ENCODE peak calls at places on chromosomes 16 and 17, in eight cellular contexts. H is aorta, I is psoas muscle, C is AG04450, J is tibial artery, Q is neural progenitor cell, X is colonic mucosa, L is GM06990. R is an unnamed sample.

GRCh38 chr17:74972107-74972972 is at the start of gene HID1:
- DNase-seq in H (peak; percentile 86), I (peak; percentile 61), C (no peak), J (no peak), Q (peak; percentile 91), X (peak; percentile 81), L (peak; percentile 61), R (peak; percentile 66)

GRCh38 chr16:2745961-2746360 is 6.5 kb upstream of the SRRM2 start:
- DNase-seq in H (peak; percentile 60), I (no peak), C (no peak), J (no peak), Q (no peak), X (no peak), L (no peak), R (no peak)

GRCh38 chr17:78180083-78180482 is 6.8 kb downstream of the TK1 start:
- DNase-seq in H (no peak), I (no peak), C (no peak), J (no peak), Q (no peak), X (no peak), L (no peak), R (no peak)

GRCh38 chr17:2709173-2709661 is 2.3 kb downstream of the CLUH start:
- DNase-seq in H (no peak), I (peak; percentile 56), C (no peak), J (no peak), Q (no peak), X (peak; percentile 90), L (peak; percentile 63), R (no peak)

GRCh38 chr16:83956336-83957289 is 3.6 kb downstream of the OSGIN1 start:
- DNase-seq in H (peak; percentile 95), I (peak; percentile 81), C (peak; percentile 43), J (peak; percentile 63), Q (peak; percentile 92), X (peak; percentile 86), L (peak; percentile 70), R (peak; percentile 86)

GRCh38 chr17:27293359-27293897 is 486 bp upstream of the WSB1 start:
- DNase-seq in H (no peak), I (peak; percentile 34), C (no peak), J (no peak), Q (peak; percentile 16), X (peak; percentile 39), L (no peak), R (peak; percentile 38)

GRCh38 chr17:80252871-80253270 is 7.8 kb upstream of the RNF213 start:
- DNase-seq in H (no peak), I (peak; percentile 54), C (no peak), J (peak; percentile 28), Q (peak; percentile 70), X (peak; percentile 82), L (peak; percentile 72), R (peak; percentile 48)

GRCh38 chr17:55549140-55549539 is 37.9 kb upstream of the SMIM36 start:
- DNase-seq in H (no peak), I (no peak), C (no peak), J (no peak), Q (peak; percentile 56), X (no peak), L (no peak), R (no peak)

GRCh38 chr17:83035722-83036121 is 43.7 kb upstream of the METRNL start:
- DNase-seq in H (no peak), I (no peak), C (no peak), J (no peak), Q (no peak), X (no peak), L (no peak), R (no peak)

GRCh38 chr17:71057448-71057847 is 888.1 kb downstream of the KCNJ2 start:
- DNase-seq in H (no peak), I (no peak), C (no peak), J (no peak), Q (no peak), X (no peak), L (no peak), R (no peak)

GRCh38 chr16:27786881-27787625 is 237.1 kb downstream of the KATNIP start:
- DNase-seq in H (peak; percentile 44), I (no peak), C (no peak), J (no peak), Q (no peak), X (no peak), L (no peak), R (no peak)

GRCh38 chr17:20908373-20909273 is 134.2 kb downstream of the USP22 start:
- DNase-seq in H (peak; percentile 94), I (peak; percentile 91), C (no peak), J (peak; percentile 86), Q (peak; percentile 95), X (peak; percentile 92), L (peak; percentile 89), R (peak; percentile 93)

GRCh38 chr17:40794466-40794865 is 5.3 kb downstream of the KRT28 start:
- DNase-seq in H (no peak), I (no peak), C (no peak), J (no peak), Q (no peak), X (no peak), L (no peak), R (no peak)

GRCh38 chr16:56861756-56862155 is 3.3 kb upstream of the SLC12A3 start:
- DNase-seq in H (no peak), I (no peak), C (no peak), J (no peak), Q (no peak), X (no peak), L (no peak), R (peak; percentile 21)

GRCh38 chr16:70162041-70162451 is 11.5 kb upstream of the CLEC18C start:
- DNase-seq in H (peak; percentile 59), I (no peak), C (peak; percentile 27), J (no peak), Q (no peak), X (no peak), L (no peak), R (no peak)
- H3K4me3 ChIP-seq in H (no peak overlapping the region), I (no peak overlapping the region), C (no peak overlapping the region), J (no peak overlapping the region), Q (no peak overlapping the region), X (no peak overlapping the region), L (no peak overlapping the region), R (no peak overlapping the region)

GRCh38 chr16:66926171-66926570 is 836 bp upstream of the RRAD start:
- DNase-seq in H (peak; percentile 85), I (peak; percentile 67), C (no peak), J (peak; percentile 63), Q (no peak), X (no peak), L (no peak), R (peak; percentile 86)
- H3K4me3 ChIP-seq in H (no peak overlapping the region), I (peak overlapping the region; percentile 67), C (no peak overlapping the region), J (peak overlapping the region; percentile 91), Q (no peak overlapping the region), X (no peak overlapping the region), L (no peak overlapping the region), R (peak overlapping the region; percentile 65)

GRCh38 chr17:60863892-60864673 is 186.4 kb downstream of the BCAS3 start:
- DNase-seq in H (no peak), I (no peak), C (no peak), J (no peak), Q (no peak), X (no peak), L (no peak), R (no peak)

GRCh38 chr17:60862482-60862881 is 184.8 kb downstream of the BCAS3 start:
- DNase-seq in H (no peak), I (no peak), C (no peak), J (no peak), Q (no peak), X (no peak), L (no peak), R (no peak)

GRCh38 chr17:60864674-60865080 is 187.0 kb downstream of the BCAS3 start:
- DNase-seq in H (no peak), I (no peak), C (no peak), J (no peak), Q (no peak), X (no peak), L (no peak), R (no peak)
- H3K4me3 ChIP-seq in H (no peak overlapping the region), I (no peak overlapping the region), C (no peak overlapping the region), J (no peak overlapping the region), Q (no peak overlapping the region), X (no peak overlapping the region), L (no peak overlapping the region), R (no peak overlapping the region)

GRCh38 chr17:61318684-61319098 is 81.0 kb upstream of the TBX2 start:
- DNase-seq in H (no peak), I (no peak), C (no peak), J (no peak), Q (no peak), X (no peak), L (no peak), R (no peak)
- H3K4me3 ChIP-seq in H (no peak overlapping the region), I (no peak overlapping the region), C (no peak overlapping the region), J (no peak overlapping the region), Q (no peak overlapping the region), X (no peak overlapping the region), L (no peak overlapping the region), R (no peak overlapping the region)

DNA sequence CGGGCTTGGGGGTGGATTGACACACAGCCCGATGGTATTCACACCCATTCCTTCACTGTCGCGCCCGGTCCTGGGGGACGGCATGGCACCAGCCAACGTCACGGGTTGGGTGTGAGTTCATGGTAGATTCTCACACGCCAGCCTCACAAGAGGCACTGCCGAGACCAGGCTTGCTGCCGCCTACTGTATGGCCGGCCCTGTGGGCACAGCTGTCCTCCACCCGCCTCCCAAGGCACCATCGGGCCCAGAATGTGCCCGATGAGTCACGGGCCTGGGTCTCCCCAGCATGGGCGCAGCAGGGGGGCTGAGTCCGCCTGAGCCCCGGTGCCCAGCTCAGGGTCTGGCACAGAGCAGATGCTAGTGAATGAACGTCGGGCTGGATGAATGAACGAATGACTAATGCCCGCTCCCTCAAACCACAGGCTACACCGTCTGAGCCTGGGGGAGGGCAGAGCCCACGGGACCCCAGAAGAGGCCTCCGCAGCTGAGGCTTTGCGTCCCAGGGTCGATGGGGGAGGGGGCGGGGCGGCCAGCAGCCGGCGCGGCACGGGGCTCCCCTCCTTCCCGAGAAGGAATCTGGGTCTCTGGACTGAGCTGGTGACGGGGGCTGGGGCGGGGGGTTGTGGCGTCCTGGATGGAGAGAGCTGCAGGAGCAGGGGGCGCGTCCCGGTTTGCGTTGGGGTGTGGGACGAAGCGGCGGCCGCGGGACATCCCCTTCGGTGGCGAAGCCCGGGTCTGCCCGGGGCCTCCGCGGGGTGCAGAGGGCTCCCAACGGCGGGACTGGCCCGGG is 829 bp downstream of the PITPNM3 start:
- DNase-seq in H (no peak), I (no peak), C (no peak), J (no peak), Q (peak; percentile 74), X (peak; percentile 73), L (no peak), R (no peak)
- H3K4me3 ChIP-seq in H (peak overlapping the region; percentile 51), I (peak overlapping the region; percentile 66), C (peak overlapping the region; percentile 54), J (peak overlapping the region; percentile 56), Q (peak overlapping the region; percentile 69), X (peak overlapping the region; percentile 61), L (no peak overlapping the region), R (peak overlapping the region; percentile 42)

GRCh38 chr16:50880926-50881325 is 139.0 kb downstream of the CYLD start:
- DNase-seq in H (no peak), I (no peak), C (no peak), J (no peak), Q (no peak), X (no peak), L (no peak), R (no peak)
- H3K4me3 ChIP-seq in H (no peak overlapping the region), I (no peak overlapping the region), C (no peak overlapping the region), J (no peak overlapping the region), Q (no peak overlapping the region), X (no peak overlapping the region), L (no peak overlapping the region), R (no peak overlapping the region)

R was measured in heart left ventricle.